ENCODE peak calls at places on chromosome 6, in nine cellular contexts. W is small intestine, M is Peyer's patch, F is psoas muscle, C is tibial nerve, B is OCI-LY7, E is uterus, V is pancreas, Q is colonic mucosa. P is an unnamed sample.
A peak's percentile ranks its signal among the peaks of the same experiment; 100 is the strongest.

GRCh38 chr6:162854228-162854627 is 126.5 kb downstream of the PACRG start:
- DNase-seq in F (no peak), M (no peak), Q (no peak), B (no peak), V (no peak), W (no peak), E (no peak), C (no peak), P (no peak)

GRCh38 chr6:128712898-128713297 is 170.0 kb upstream of the LAMA2 start:
- DNase-seq in W (no peak), Q (no peak), E (no peak), C (no peak), F (no peak), V (no peak), B (no peak), M (no peak), P (no peak)

GRCh38 chr6:33689148-33689494 is 22.4 kb downstream of the UQCC2 start:
- DNase-seq in M (no peak), F (no peak), Q (no peak), W (no peak), V (peak; percentile 41), B (no peak), E (no peak), C (no peak), P (no peak)

GRCh38 chr6:106325336-106326178 is at the start of gene ATG5:
- DNase-seq in B (peak; percentile 99), C (peak; percentile 99), F (peak; percentile 100), W (peak; percentile 99), E (peak; percentile 99), M (peak; percentile 100), Q (peak; percentile 100), V (peak; percentile 100), P (peak; percentile 96)

GRCh38 chr6:108435391-108435790 is 125.3 kb upstream of the FOXO3 start:
- DNase-seq in B (no peak), W (no peak), V (no peak), C (no peak), Q (no peak), E (no peak), F (no peak), M (no peak), P (no peak)

GRCh38 chr6:136956590-136957573 is 34.8 kb downstream of the SLC35D3 start:
- DNase-seq in Q (no peak), W (no peak), M (no peak), V (no peak), C (no peak), E (no peak), B (peak; percentile 61), F (no peak), P (no peak)

GRCh38 chr6:53815381-53816119 is 20.7 kb downstream of the LRRC1 start:
- DNase-seq in V (no peak), E (no peak), B (no peak), C (no peak), W (no peak), Q (no peak), F (no peak), M (no peak), P (no peak)

GRCh38 chr6:7241709-7242645 is 71.0 kb downstream of the SSR1 start:
- DNase-seq in E (no peak), B (no peak), F (no peak), C (no peak), Q (peak; percentile 77), V (no peak), W (peak; percentile 85), M (peak; percentile 44), P (no peak)

GRCh38 chr6:27247133-27247836 is at the start of gene PRSS16:
- DNase-seq in M (no peak), C (no peak), E (no peak), B (no peak), V (no peak), W (no peak), Q (no peak), F (no peak), P (no peak)

GRCh38 chr6:8628063-8628462 is 192.7 kb upstream of the SLC35B3 start:
- DNase-seq in F (no peak), W (no peak), C (no peak), B (no peak), M (no peak), E (no peak), V (no peak), Q (no peak), P (peak; percentile 3)

GRCh38 chr6:56730663-56731529 is 88.2 kb upstream of the DST start:
- DNase-seq in C (no peak), M (no peak), W (no peak), F (no peak), V (no peak), B (no peak), Q (no peak), E (no peak), P (no peak)

GRCh38 chr6:56725257-56725656 is 82.6 kb upstream of the DST start:
- DNase-seq in B (no peak), V (no peak), Q (no peak), F (no peak), W (no peak), E (no peak), M (no peak), C (no peak), P (no peak)

GRCh38 chr6:56724455-56724854 is 81.8 kb upstream of the DST start:
- DNase-seq in C (no peak), F (no peak), B (no peak), V (no peak), Q (no peak), W (no peak), E (no peak), M (no peak), P (no peak)

GRCh38 chr6:56729719-56730118 is 87.0 kb upstream of the DST start:
- DNase-seq in Q (no peak), F (no peak), V (no peak), E (no peak), C (no peak), M (no peak), W (no peak), B (no peak), P (no peak)

DNA sequence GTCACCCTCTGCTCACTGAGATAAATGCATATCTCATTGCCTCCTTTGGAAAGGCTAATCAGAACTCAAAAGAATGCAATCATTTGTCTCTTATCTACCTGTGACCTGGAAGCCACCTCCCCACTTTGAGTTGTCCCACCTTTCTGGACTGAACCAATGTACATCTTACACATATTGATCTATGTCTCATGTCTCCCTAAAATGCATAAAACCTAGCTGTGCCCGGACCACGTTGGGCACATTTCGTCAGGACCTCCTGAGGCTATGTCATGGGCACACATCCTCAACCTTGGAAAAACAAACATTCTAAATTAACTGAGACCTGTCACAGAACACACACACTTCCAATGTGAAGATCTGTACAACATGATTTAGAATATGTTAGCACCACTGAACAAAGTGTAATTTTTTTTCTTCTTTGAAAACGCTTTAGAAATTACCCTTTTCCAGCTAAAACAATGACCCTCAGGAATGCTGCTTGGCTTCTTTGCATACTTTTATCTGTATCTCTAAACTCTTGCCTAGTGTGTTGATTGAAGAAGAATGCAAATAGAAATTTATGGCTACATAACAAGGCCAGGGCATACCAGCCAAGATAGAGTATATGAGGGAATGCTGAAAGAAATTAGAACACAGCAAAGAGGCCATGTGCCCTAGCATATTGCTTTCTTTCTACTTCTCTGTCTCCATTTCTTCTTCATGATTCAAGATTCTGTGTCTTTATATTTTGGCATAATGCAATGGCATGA is 84.6 kb upstream of the DST start:
- DNase-seq in E (no peak), F (no peak), B (no peak), W (no peak), Q (no peak), C (no peak), M (no peak), V (no peak), P (no peak)
- H3K27ac ChIP-seq in E (no peak overlapping the region), F (no peak overlapping the region), B (no peak overlapping the region), W (no peak overlapping the region), Q (no peak overlapping the region), C (no peak overlapping the region), M (no peak overlapping the region), V (peak overlapping the region; percentile 33), P (peak overlapping the region; percentile 93)

GRCh38 chr6:144582939-144583613 is 297.9 kb downstream of the UTRN start:
- DNase-seq in Q (peak; percentile 35), M (peak; percentile 64), W (peak; percentile 61), V (peak; percentile 37), E (peak; percentile 22), F (peak; percentile 26), C (no peak), B (peak; percentile 63), P (no peak)
- H3K27ac ChIP-seq in Q (no peak overlapping the region), M (no peak overlapping the region), W (peak overlapping the region; percentile 0), V (no peak overlapping the region), E (no peak overlapping the region), F (no peak overlapping the region), C (no peak overlapping the region), B (no peak overlapping the region), P (no peak overlapping the region)

GRCh38 chr6:21831531-21832291 is 238.2 kb downstream of the SOX4 start:
- DNase-seq in W (no peak), F (no peak), M (no peak), Q (no peak), E (no peak), B (no peak), V (no peak), C (no peak), P (no peak)
- H3K27ac ChIP-seq in W (no peak overlapping the region), F (no peak overlapping the region), M (peak overlapping the region; percentile 7), Q (no peak overlapping the region), E (peak overlapping the region; percentile 72), B (no peak overlapping the region), V (no peak overlapping the region), C (peak overlapping the region; percentile 32), P (no peak overlapping the region)

GRCh38 chr6:117908246-117909107 is 1.4 kb downstream of the SLC35F1 start:
- DNase-seq in C (no peak), Q (no peak), B (no peak), E (peak; percentile 14), V (no peak), F (no peak), W (no peak), M (no peak), P (no peak)
- H3K27ac ChIP-seq in C (peak overlapping the region; percentile 70), Q (no peak overlapping the region), B (no peak overlapping the region), E (no peak overlapping the region), V (peak overlapping the region; percentile 63), F (no peak overlapping the region), W (no peak overlapping the region), M (no peak overlapping the region), P (no peak overlapping the region)

DNA sequence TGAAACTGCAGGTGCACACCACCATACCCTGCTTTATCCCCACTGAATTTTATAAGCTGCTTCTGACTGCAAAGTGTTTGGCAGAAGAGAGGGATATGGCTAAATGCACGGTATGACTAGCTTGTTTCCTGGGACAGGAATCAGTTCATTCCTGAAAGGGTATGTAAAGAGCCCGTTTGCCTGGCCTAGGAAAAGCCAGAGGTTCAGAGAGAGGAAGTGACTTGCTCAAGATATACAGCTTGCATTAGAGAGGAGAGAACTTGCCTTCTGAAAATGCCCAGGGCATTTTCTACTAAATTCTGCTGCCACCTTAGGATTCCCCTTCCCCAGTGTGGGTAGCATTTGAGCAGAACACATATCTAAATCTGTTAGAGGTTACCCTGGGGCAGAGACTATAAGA is 683 bp upstream of the GCNT2 start:
- DNase-seq in V (no peak), Q (no peak), B (no peak), E (no peak), C (no peak), M (no peak), W (no peak), F (no peak), P (no peak)
- H3K27ac ChIP-seq in V (peak overlapping the region; percentile 30), Q (no peak overlapping the region), B (no peak overlapping the region), E (no peak overlapping the region), C (peak overlapping the region; percentile 16), M (peak overlapping the region; percentile 52), W (no peak overlapping the region), F (peak overlapping the region; percentile 71), P (peak overlapping the region; percentile 92)

GRCh38 chr6:3744901-3745470 is 6.5 kb downstream of the PXDC1 start:
- DNase-seq in F (no peak), Q (no peak), B (no peak), M (peak; percentile 44), W (no peak), C (no peak), V (peak; percentile 49), E (no peak), P (no peak)
- H3K27ac ChIP-seq in F (peak overlapping the region; percentile 91), Q (no peak overlapping the region), B (no peak overlapping the region), M (no peak overlapping the region), W (no peak overlapping the region), C (peak overlapping the region; percentile 77), V (no peak overlapping the region), E (peak overlapping the region; percentile 8), P (no peak overlapping the region)